ENCODE peak calls at places on chromosome 12, in five cellular contexts. One of them, this sample, is unnamed.
A peak's percentile ranks its signal among the peaks of the same experiment; 100 is the strongest.

GRCh38 chr12:7497661-7498060 is 5.9 kb downstream of the CD163 start:
- DNase-seq in A549: no peak
- DNase-seq in mammary epithelial cell: peak; percentile 61
- DNase-seq in psoas muscle: no peak
- DNase-seq in foreskin fibroblast: peak; percentile 38
- DNase-seq in this sample: no peak

GRCh38 chr12:116143883-116144266 is 133.6 kb downstream of the MED13L start:
- DNase-seq in A549: no peak
- DNase-seq in mammary epithelial cell: peak; percentile 54
- DNase-seq in psoas muscle: no peak
- DNase-seq in foreskin fibroblast: peak; percentile 80
- DNase-seq in this sample: no peak

GRCh38 chr12:98146043-98146442 is 369.3 kb upstream of the TMPO start:
- DNase-seq in A549: no peak
- DNase-seq in mammary epithelial cell: no peak
- DNase-seq in psoas muscle: no peak
- DNase-seq in foreskin fibroblast: no peak
- DNase-seq in this sample: no peak

GRCh38 chr12:24081581-24081980 is 132.1 kb upstream of the SOX5 start:
- DNase-seq in A549: no peak
- DNase-seq in mammary epithelial cell: no peak
- DNase-seq in psoas muscle: no peak
- DNase-seq in foreskin fibroblast: no peak
- DNase-seq in this sample: no peak

GRCh38 chr12:31861360-31861759 is 97.9 kb upstream of the RESF1 start:
- DNase-seq in A549: no peak
- DNase-seq in mammary epithelial cell: no peak
- DNase-seq in psoas muscle: no peak
- DNase-seq in foreskin fibroblast: no peak
- DNase-seq in this sample: no peak

GRCh38 chr12:1384910-1385309 is 209.5 kb downstream of the FBXL14 start:
- DNase-seq in A549: no peak
- DNase-seq in mammary epithelial cell: no peak
- DNase-seq in psoas muscle: no peak
- DNase-seq in foreskin fibroblast: no peak
- DNase-seq in this sample: no peak

GRCh38 chr12:29711381-29711780 is 72.4 kb downstream of the TMTC1 start:
- DNase-seq in A549: no peak
- DNase-seq in mammary epithelial cell: no peak
- DNase-seq in psoas muscle: no peak
- DNase-seq in foreskin fibroblast: peak; percentile 68
- DNase-seq in this sample: no peak

GRCh38 chr12:128727999-128728398 is 95.8 kb downstream of the SLC15A4 start:
- DNase-seq in A549: peak; percentile 62
- DNase-seq in mammary epithelial cell: no peak
- DNase-seq in psoas muscle: no peak
- DNase-seq in foreskin fibroblast: no peak
- DNase-seq in this sample: no peak

GRCh38 chr12:130427381-130427887 is 89.7 kb downstream of the PIWIL1 start:
- DNase-seq in A549: no peak
- DNase-seq in mammary epithelial cell: no peak
- DNase-seq in psoas muscle: no peak
- DNase-seq in foreskin fibroblast: no peak
- DNase-seq in this sample: no peak

GRCh38 chr12:117118838-117119591 is 19.8 kb upstream of the TESC start:
- DNase-seq in A549: no peak
- DNase-seq in mammary epithelial cell: no peak
- DNase-seq in psoas muscle: no peak
- DNase-seq in foreskin fibroblast: no peak
- DNase-seq in this sample: no peak

GRCh38 chr12:13165578-13166120 is 30.9 kb upstream of the EMP1 start:
- DNase-seq in A549: peak; percentile 46
- DNase-seq in mammary epithelial cell: peak; percentile 99
- DNase-seq in psoas muscle: peak; percentile 65
- DNase-seq in foreskin fibroblast: peak; percentile 76
- DNase-seq in this sample: no peak

GRCh38 chr12:53652366-53652765 is 23.5 kb downstream of the ATP5MC2 start:
- DNase-seq in A549: no peak
- DNase-seq in mammary epithelial cell: no peak
- DNase-seq in psoas muscle: no peak
- DNase-seq in foreskin fibroblast: no peak
- DNase-seq in this sample: peak; percentile 51

GRCh38 chr12:97923546-97923945 is 460.9 kb downstream of the RMST start:
- DNase-seq in A549: no peak
- DNase-seq in mammary epithelial cell: no peak
- DNase-seq in psoas muscle: no peak
- DNase-seq in foreskin fibroblast: no peak
- DNase-seq in this sample: no peak

GRCh38 chr12:46800160-46800559 is 25.6 kb downstream of the SLC38A4 start:
- DNase-seq in A549: no peak
- DNase-seq in mammary epithelial cell: no peak
- DNase-seq in psoas muscle: no peak
- DNase-seq in foreskin fibroblast: no peak
- DNase-seq in this sample: no peak

GRCh38 chr12:100926669-100927248 is 132.2 kb downstream of the ANO4 start:
- DNase-seq in A549: peak; percentile 29
- DNase-seq in mammary epithelial cell: peak; percentile 39
- DNase-seq in psoas muscle: no peak
- DNase-seq in foreskin fibroblast: no peak
- DNase-seq in this sample: no peak
- TF ChIP-seq CTCF in A549: no peak
- TF ChIP-seq CTCF in mammary epithelial cell: peak; percentile 70
- TF ChIP-seq CTCF in psoas muscle: no peak
- TF ChIP-seq CTCF in foreskin fibroblast: peak; percentile 35
- TF ChIP-seq CTCF in this sample: peak; percentile 61

GRCh38 chr12:107492393-107493134 is 193.0 kb upstream of the PWP1 start:
- DNase-seq in A549: no peak
- DNase-seq in mammary epithelial cell: no peak
- DNase-seq in psoas muscle: no peak
- DNase-seq in foreskin fibroblast: no peak
- DNase-seq in this sample: no peak
- H3K4me3 ChIP-seq in A549: no peak overlapping the region
- H3K4me3 ChIP-seq in mammary epithelial cell: no peak overlapping the region
- H3K4me3 ChIP-seq in psoas muscle: no peak overlapping the region
- H3K4me3 ChIP-seq in foreskin fibroblast: no peak overlapping the region
- H3K4me3 ChIP-seq in this sample: no peak overlapping the region

DNA sequence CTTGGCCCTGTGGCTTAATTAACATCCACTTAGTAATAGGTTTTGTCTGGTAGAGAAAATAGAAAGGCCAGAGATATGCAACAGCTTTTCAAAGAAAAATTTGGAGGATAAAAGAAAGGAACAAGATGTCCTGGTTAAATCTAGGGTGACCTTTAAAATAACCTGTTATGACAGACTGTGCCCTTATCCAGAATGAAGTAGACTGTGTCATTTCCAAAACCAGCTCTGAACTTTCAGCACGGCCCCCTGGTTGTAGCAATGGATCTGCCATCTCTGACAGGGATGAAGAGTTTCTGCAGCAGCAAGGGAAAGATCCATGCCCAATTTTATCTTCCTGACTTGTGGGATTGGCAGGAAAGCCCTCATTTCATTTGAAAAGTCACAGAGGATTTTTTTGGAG is 5.1 kb downstream of the PLEKHG7 start:
- DNase-seq in A549: no peak
- DNase-seq in mammary epithelial cell: no peak
- DNase-seq in psoas muscle: no peak
- DNase-seq in foreskin fibroblast: no peak
- DNase-seq in this sample: no peak
- TF ChIP-seq CTCF in A549: no peak
- TF ChIP-seq CTCF in mammary epithelial cell: no peak
- TF ChIP-seq CTCF in psoas muscle: no peak
- TF ChIP-seq CTCF in foreskin fibroblast: no peak
- TF ChIP-seq CTCF in this sample: no peak

GRCh38 chr12:49088190-49088931 is 6.2 kb downstream of the DHH start:
- DNase-seq in A549: peak; percentile 96
- DNase-seq in mammary epithelial cell: peak; percentile 90
- DNase-seq in psoas muscle: peak; percentile 67
- DNase-seq in foreskin fibroblast: peak; percentile 92
- DNase-seq in this sample: peak; percentile 65
- H3K4me3 ChIP-seq in A549: no peak overlapping the region
- H3K4me3 ChIP-seq in mammary epithelial cell: no peak overlapping the region
- H3K4me3 ChIP-seq in psoas muscle: no peak overlapping the region
- H3K4me3 ChIP-seq in foreskin fibroblast: no peak overlapping the region
- H3K4me3 ChIP-seq in this sample: no peak overlapping the region

DNA sequence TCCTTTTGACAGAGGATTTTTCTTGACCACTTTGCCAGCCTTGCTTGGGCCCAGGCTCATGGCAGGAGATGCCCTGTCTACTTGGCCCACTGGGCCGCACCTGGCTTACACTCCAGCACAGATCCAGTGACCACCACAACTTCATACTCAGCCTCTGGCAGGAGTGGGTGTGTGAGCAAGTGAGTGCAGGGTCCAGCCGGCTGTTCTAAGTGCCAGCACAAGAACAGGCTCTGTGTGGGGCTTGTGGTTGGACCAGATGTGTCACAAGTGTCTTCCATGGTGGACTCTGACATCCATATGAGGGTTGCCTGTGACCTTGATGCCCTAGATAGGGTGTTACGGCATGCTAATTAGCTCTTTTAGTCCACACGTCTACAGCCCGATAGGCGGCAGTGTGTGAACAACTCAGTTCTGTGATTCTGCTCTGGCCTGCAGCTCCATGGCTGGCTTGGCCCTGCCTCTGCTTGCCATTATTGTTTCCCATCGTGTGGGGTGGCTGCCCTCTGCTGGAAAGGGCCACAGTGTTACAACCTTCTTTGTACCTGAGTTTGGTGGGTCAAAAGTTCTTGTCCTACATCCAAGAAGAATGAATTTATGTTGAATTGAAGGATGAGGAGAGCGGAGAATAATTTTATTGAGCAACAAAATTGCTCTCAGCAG is 1089.1 kb downstream of the SLC6A15 start:
- DNase-seq in A549: peak; percentile 61
- DNase-seq in mammary epithelial cell: peak; percentile 49
- DNase-seq in psoas muscle: no peak
- DNase-seq in foreskin fibroblast: peak; percentile 21
- DNase-seq in this sample: no peak
- TF ChIP-seq CTCF in A549: peak; percentile 41
- TF ChIP-seq CTCF in mammary epithelial cell: peak; percentile 70
- TF ChIP-seq CTCF in psoas muscle: no peak
- TF ChIP-seq CTCF in foreskin fibroblast: no peak
- TF ChIP-seq CTCF in this sample: peak; percentile 28

DNA sequence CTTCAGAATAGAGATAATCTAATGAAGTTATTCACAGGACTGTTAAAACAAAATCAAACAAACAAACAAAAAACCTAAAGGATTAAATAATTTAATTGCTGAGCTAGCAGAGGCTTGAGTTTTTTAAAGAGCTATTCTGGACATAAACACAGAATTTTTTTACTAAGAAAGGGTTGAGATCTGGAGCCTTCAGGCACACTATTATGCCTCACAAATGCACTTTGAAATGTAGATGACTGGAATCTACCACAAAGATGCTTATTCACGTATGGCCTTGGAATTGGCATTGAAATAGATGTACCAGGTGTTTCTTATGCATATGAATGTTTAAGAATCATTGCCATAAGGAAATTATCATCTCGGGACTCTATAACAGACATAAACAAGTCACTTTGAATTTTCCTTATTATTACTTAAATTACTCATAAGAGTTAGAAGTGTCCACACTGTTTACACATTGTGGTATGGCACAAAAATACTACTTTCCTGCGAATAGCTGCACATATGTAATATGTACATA is 21.6 kb downstream of the PUS7L start:
- DNase-seq in A549: no peak
- DNase-seq in mammary epithelial cell: no peak
- DNase-seq in psoas muscle: no peak
- DNase-seq in foreskin fibroblast: no peak
- DNase-seq in this sample: no peak
- H3K4me3 ChIP-seq in A549: no peak overlapping the region
- H3K4me3 ChIP-seq in mammary epithelial cell: no peak overlapping the region
- H3K4me3 ChIP-seq in psoas muscle: no peak overlapping the region
- H3K4me3 ChIP-seq in foreskin fibroblast: no peak overlapping the region
- H3K4me3 ChIP-seq in this sample: no peak overlapping the region

GRCh38 chr12:38911611-38912010 is 6.2 kb upstream of the CPNE8 start:
- DNase-seq in A549: no peak
- DNase-seq in mammary epithelial cell: no peak
- DNase-seq in psoas muscle: no peak
- DNase-seq in foreskin fibroblast: no peak
- DNase-seq in this sample: no peak
- TF ChIP-seq CTCF in A549: peak; percentile 39
- TF ChIP-seq CTCF in mammary epithelial cell: peak; percentile 30
- TF ChIP-seq CTCF in psoas muscle: no peak
- TF ChIP-seq CTCF in foreskin fibroblast: no peak
- TF ChIP-seq CTCF in this sample: peak; percentile 27

GRCh38 chr12:118374126-118374725 is 1.5 kb upstream of the TAOK3 start:
- DNase-seq in A549: no peak
- DNase-seq in mammary epithelial cell: no peak
- DNase-seq in psoas muscle: no peak
- DNase-seq in foreskin fibroblast: no peak
- DNase-seq in this sample: no peak
- H3K4me3 ChIP-seq in A549: no peak overlapping the region
- H3K4me3 ChIP-seq in mammary epithelial cell: no peak overlapping the region
- H3K4me3 ChIP-seq in psoas muscle: peak overlapping the region; percentile 99
- H3K4me3 ChIP-seq in foreskin fibroblast: no peak overlapping the region
- H3K4me3 ChIP-seq in this sample: no peak overlapping the region

GRCh38 chr12:26845057-26845666 is 12.2 kb upstream of the ITPR2 start:
- DNase-seq in A549: peak; percentile 62
- DNase-seq in mammary epithelial cell: peak; percentile 13
- DNase-seq in psoas muscle: peak; percentile 56
- DNase-seq in foreskin fibroblast: peak; percentile 72
- DNase-seq in this sample: no peak
- TF ChIP-seq CTCF in A549: peak; percentile 70
- TF ChIP-seq CTCF in mammary epithelial cell: peak; percentile 73
- TF ChIP-seq CTCF in psoas muscle: peak; percentile 74
- TF ChIP-seq CTCF in foreskin fibroblast: peak; percentile 64
- TF ChIP-seq CTCF in this sample: peak; percentile 77

This sample was measured in AG09309.